ENCODE peak calls at places on chromosomes 6 and 20, in ten cellular contexts. One of them, this sample, is unnamed.

GRCh38 chr6:117206951-117207687 is 58.2 kb upstream of the VGLL2 start:
- DNase-seq in fibroblast of villous mesenchyme: no peak
- DNase-seq in RWPE1: no peak
- DNase-seq in left cardiac atrium: no peak
- DNase-seq in fibroblast of mammary gland: no peak
- DNase-seq in SJSA1: peak
- DNase-seq in mesenteric fat pad: no peak
- DNase-seq in HFFc6: no peak
- DNase-seq in fibroblast of pulmonary artery: no peak
- DNase-seq in substantia nigra: no peak
- DNase-seq in this sample: no peak

GRCh38 chr6:122568350-122568749 is 41.9 kb upstream of the PKIB start:
- DNase-seq in fibroblast of villous mesenchyme: no peak
- DNase-seq in RWPE1: no peak
- DNase-seq in left cardiac atrium: no peak
- DNase-seq in fibroblast of mammary gland: no peak
- DNase-seq in SJSA1: no peak
- DNase-seq in mesenteric fat pad: no peak
- DNase-seq in HFFc6: no peak
- DNase-seq in fibroblast of pulmonary artery: no peak
- DNase-seq in substantia nigra: no peak
- DNase-seq in this sample: no peak

GRCh38 chr6:27890351-27891299 is 21.6 kb downstream of the OR2B2 start:
- DNase-seq in fibroblast of villous mesenchyme: peak
- DNase-seq in RWPE1: peak
- DNase-seq in left cardiac atrium: peak
- DNase-seq in fibroblast of mammary gland: peak
- DNase-seq in SJSA1: peak
- DNase-seq in mesenteric fat pad: no peak
- DNase-seq in HFFc6: peak
- DNase-seq in fibroblast of pulmonary artery: peak
- DNase-seq in substantia nigra: peak
- DNase-seq in this sample: peak

GRCh38 chr6:118917550-118918321 is 17.2 kb downstream of the MCM9 start:
- DNase-seq in fibroblast of villous mesenchyme: no peak
- DNase-seq in RWPE1: no peak
- DNase-seq in left cardiac atrium: no peak
- DNase-seq in fibroblast of mammary gland: no peak
- DNase-seq in SJSA1: no peak
- DNase-seq in mesenteric fat pad: no peak
- DNase-seq in HFFc6: peak
- DNase-seq in fibroblast of pulmonary artery: no peak
- DNase-seq in substantia nigra: no peak
- DNase-seq in this sample: no peak

GRCh38 chr20:41509801-41510200 is 108.4 kb downstream of the CHD6 start:
- DNase-seq in fibroblast of villous mesenchyme: peak
- DNase-seq in RWPE1: no peak
- DNase-seq in left cardiac atrium: peak
- DNase-seq in fibroblast of mammary gland: peak
- DNase-seq in SJSA1: no peak
- DNase-seq in mesenteric fat pad: no peak
- DNase-seq in HFFc6: no peak
- DNase-seq in fibroblast of pulmonary artery: peak
- DNase-seq in substantia nigra: no peak
- DNase-seq in this sample: peak

GRCh38 chr6:138001750-138002349 is 105.4 kb downstream of the PERP start:
- DNase-seq in fibroblast of villous mesenchyme: peak
- DNase-seq in RWPE1: peak
- DNase-seq in left cardiac atrium: peak
- DNase-seq in fibroblast of mammary gland: peak
- DNase-seq in SJSA1: peak
- DNase-seq in mesenteric fat pad: no peak
- DNase-seq in HFFc6: peak
- DNase-seq in fibroblast of pulmonary artery: peak
- DNase-seq in substantia nigra: no peak
- DNase-seq in this sample: peak

GRCh38 chr20:20665933-20666332 is 46.5 kb downstream of the RALGAPA2 start:
- DNase-seq in fibroblast of villous mesenchyme: no peak
- DNase-seq in RWPE1: no peak
- DNase-seq in left cardiac atrium: no peak
- DNase-seq in fibroblast of mammary gland: no peak
- DNase-seq in SJSA1: no peak
- DNase-seq in mesenteric fat pad: no peak
- DNase-seq in HFFc6: no peak
- DNase-seq in fibroblast of pulmonary artery: no peak
- DNase-seq in substantia nigra: no peak
- DNase-seq in this sample: no peak

GRCh38 chr6:70717038-70717801 is 49.5 kb downstream of the SMAP1 start:
- DNase-seq in fibroblast of villous mesenchyme: no peak
- DNase-seq in RWPE1: no peak
- DNase-seq in left cardiac atrium: no peak
- DNase-seq in fibroblast of mammary gland: no peak
- DNase-seq in SJSA1: no peak
- DNase-seq in mesenteric fat pad: no peak
- DNase-seq in HFFc6: no peak
- DNase-seq in fibroblast of pulmonary artery: no peak
- DNase-seq in substantia nigra: no peak
- DNase-seq in this sample: no peak

GRCh38 chr20:11054266-11055025 is 380.6 kb upstream of the JAG1 start:
- DNase-seq in fibroblast of villous mesenchyme: no peak
- DNase-seq in RWPE1: no peak
- DNase-seq in left cardiac atrium: no peak
- DNase-seq in fibroblast of mammary gland: no peak
- DNase-seq in SJSA1: no peak
- DNase-seq in mesenteric fat pad: no peak
- DNase-seq in HFFc6: no peak
- DNase-seq in fibroblast of pulmonary artery: no peak
- DNase-seq in substantia nigra: no peak
- DNase-seq in this sample: no peak

GRCh38 chr6:127566119-127566518 is 10.9 kb upstream of the C6orf58 start:
- DNase-seq in fibroblast of villous mesenchyme: no peak
- DNase-seq in RWPE1: no peak
- DNase-seq in left cardiac atrium: no peak
- DNase-seq in fibroblast of mammary gland: no peak
- DNase-seq in SJSA1: no peak
- DNase-seq in mesenteric fat pad: no peak
- DNase-seq in HFFc6: no peak
- DNase-seq in fibroblast of pulmonary artery: peak
- DNase-seq in substantia nigra: no peak
- DNase-seq in this sample: no peak

GRCh38 chr6:10297825-10298224 is 117.0 kb downstream of the TFAP2A start:
- DNase-seq in fibroblast of villous mesenchyme: no peak
- DNase-seq in RWPE1: no peak
- DNase-seq in left cardiac atrium: no peak
- DNase-seq in fibroblast of mammary gland: no peak
- DNase-seq in SJSA1: no peak
- DNase-seq in mesenteric fat pad: no peak
- DNase-seq in HFFc6: peak
- DNase-seq in fibroblast of pulmonary artery: peak
- DNase-seq in substantia nigra: no peak
- DNase-seq in this sample: peak

GRCh38 chr6:35302604-35303218 is 5.1 kb downstream of the DEF6 start:
- DNase-seq in fibroblast of villous mesenchyme: peak
- DNase-seq in RWPE1: peak
- DNase-seq in left cardiac atrium: peak
- DNase-seq in fibroblast of mammary gland: peak
- DNase-seq in SJSA1: no peak
- DNase-seq in mesenteric fat pad: peak
- DNase-seq in HFFc6: no peak
- DNase-seq in fibroblast of pulmonary artery: peak
- DNase-seq in substantia nigra: no peak
- DNase-seq in this sample: peak

GRCh38 chr6:79048611-79049010 is 29.4 kb downstream of the PHIP start:
- DNase-seq in fibroblast of villous mesenchyme: peak
- DNase-seq in RWPE1: peak
- DNase-seq in left cardiac atrium: no peak
- DNase-seq in fibroblast of mammary gland: peak
- DNase-seq in SJSA1: no peak
- DNase-seq in mesenteric fat pad: no peak
- DNase-seq in HFFc6: peak
- DNase-seq in fibroblast of pulmonary artery: peak
- DNase-seq in substantia nigra: no peak
- DNase-seq in this sample: peak

GRCh38 chr20:36528176-36528874 is 13.0 kb upstream of the MYL9 start:
- DNase-seq in fibroblast of villous mesenchyme: no peak
- DNase-seq in RWPE1: no peak
- DNase-seq in left cardiac atrium: no peak
- DNase-seq in fibroblast of mammary gland: no peak
- DNase-seq in SJSA1: no peak
- DNase-seq in mesenteric fat pad: peak
- DNase-seq in HFFc6: no peak
- DNase-seq in fibroblast of pulmonary artery: no peak
- DNase-seq in substantia nigra: no peak
- DNase-seq in this sample: no peak

This sample was measured in GM03348.